ENCODE peak calls at places on chromosome 4, in four cellular contexts. G is GM12892, I is prostate gland, N is HCT116. Y is an unnamed sample.

GRCh38 chr4:148962539-148963290 is 520.5 kb upstream of the NR3C2 start:
- DNase-seq in G (no peak), I (no peak), N (no peak), Y (no peak)

GRCh38 chr4:128286474-128287158 is 997 bp downstream of the PGRMC2 start:
- DNase-seq in G (peak), I (peak), N (peak), Y (peak)

GRCh38 chr4:175330652-175331051 is 412.5 kb downstream of the ADAM29 start:
- DNase-seq in G (no peak), I (no peak), N (no peak), Y (no peak)

GRCh38 chr4:83010522-83011318 is at the start of gene LIN54:
- DNase-seq in G (peak), I (peak), N (peak), Y (peak)

GRCh38 chr4:76990288-76991080 is 40.9 kb downstream of the SEPTIN11 start:
- DNase-seq in G (no peak), I (no peak), N (no peak), Y (no peak)

GRCh38 chr4:42151568-42152506 is 618 bp downstream of the BEND4 start:
- DNase-seq in G (peak), I (peak), N (no peak), Y (peak)

GRCh38 chr4:18075823-18076433 is 54.4 kb upstream of the LCORL start:
- DNase-seq in G (no peak), I (no peak), N (peak), Y (peak)

GRCh38 chr4:80138556-80139538 is 58.5 kb upstream of the PRDM8 start:
- DNase-seq in G (no peak), I (no peak), N (no peak), Y (no peak)

GRCh38 chr4:48315728-48316630 is 25.4 kb upstream of the SLAIN2 start:
- DNase-seq in G (no peak), I (peak), N (peak), Y (peak)

GRCh38 chr4:3879681-3880594 is 113.8 kb downstream of the ADRA2C start:
- DNase-seq in G (peak), I (no peak), N (no peak), Y (no peak)

GRCh38 chr4:123020285-123020684 is 97.9 kb upstream of the NUDT6 start:
- DNase-seq in G (no peak), I (no peak), N (no peak), Y (no peak)

GRCh38 chr4:28822163-28822562 is 1898.0 kb upstream of the PCDH7 start:
- DNase-seq in G (no peak), I (no peak), N (no peak), Y (no peak)

GRCh38 chr4:169823685-169824084 is 65.9 kb upstream of the HPF1 start:
- DNase-seq in G (no peak), I (peak), N (no peak), Y (peak)

GRCh38 chr4:183797445-183798248 is 107.5 kb upstream of the STOX2 start:
- DNase-seq in G (no peak), I (peak), N (no peak), Y (no peak)

GRCh38 chr4:112315446-112315845 is 18.3 kb downstream of the ALPK1 start:
- DNase-seq in G (no peak), I (no peak), N (no peak), Y (no peak)

GRCh38 chr4:66331761-66332160 is 661.5 kb upstream of the EPHA5 start:
- DNase-seq in G (no peak), I (no peak), N (no peak), Y (no peak)

GRCh38 chr4:108146819-108147218 is 21.9 kb downstream of the LEF1 start:
- DNase-seq in G (no peak), I (no peak), N (no peak), Y (no peak)

GRCh38 chr4:77629885-77630284 is 24.3 kb downstream of the CXCL13 start:
- DNase-seq in G (no peak), I (no peak), N (no peak), Y (no peak)

GRCh38 chr4:124177647-124178425 is 534.7 kb downstream of the ANKRD50 start:
- DNase-seq in G (no peak), I (no peak), N (no peak), Y (no peak)

GRCh38 chr4:152065545-152065944 is 304.7 kb upstream of the GATB start:
- DNase-seq in G (no peak), I (no peak), N (no peak), Y (no peak)

GRCh38 chr4:29066856-29067255 is 1653.3 kb upstream of the PCDH7 start:
- DNase-seq in G (no peak), I (no peak), N (no peak), Y (no peak)

GRCh38 chr4:113951263-113951662 is 28.2 kb downstream of the ARSJ start:
- DNase-seq in G (no peak), I (no peak), N (peak), Y (no peak)

GRCh38 chr4:8387615-8388266 is 52.8 kb downstream of the ACOX3 start:
- DNase-seq in G (no peak), I (no peak), N (no peak), Y (no peak)

GRCh38 chr4:7206385-7206784 is 14.0 kb downstream of the SORCS2 start:
- DNase-seq in G (no peak), I (no peak), N (no peak), Y (no peak)

GRCh38 chr4:110508827-110509446 is 33.0 kb downstream of the ENPEP start:
- DNase-seq in G (no peak), I (no peak), N (no peak), Y (peak)

GRCh38 chr4:150280081-150280950 is 202.1 kb downstream of the DCLK2 start:
- DNase-seq in G (no peak), I (no peak), N (no peak), Y (no peak)

GRCh38 chr4:173189117-173189693 is 20.6 kb downstream of the GALNT7 start:
- DNase-seq in G (no peak), I (no peak), N (no peak), Y (no peak)

GRCh38 chr4:87041142-87041541 is 106.3 kb downstream of the AFF1 start:
- DNase-seq in G (no peak), I (no peak), N (no peak), Y (peak)

GRCh38 chr4:18020145-18020670 is 1.3 kb downstream of the LCORL start:
- DNase-seq in G (no peak), I (peak), N (no peak), Y (peak)

GRCh38 chr4:169870507-169870906 is 112.8 kb upstream of the HPF1 start:
- DNase-seq in G (no peak), I (no peak), N (no peak), Y (no peak)

GRCh38 chr4:101346312-101346561 is 1.1 kb downstream of the PPP3CA start:
- DNase-seq in G (no peak), I (peak), N (no peak), Y (no peak)

GRCh38 chr4:146577111-146577510 is 55.4 kb upstream of the SLC10A7 start:
- DNase-seq in G (no peak), I (no peak), N (no peak), Y (no peak)

DNA sequence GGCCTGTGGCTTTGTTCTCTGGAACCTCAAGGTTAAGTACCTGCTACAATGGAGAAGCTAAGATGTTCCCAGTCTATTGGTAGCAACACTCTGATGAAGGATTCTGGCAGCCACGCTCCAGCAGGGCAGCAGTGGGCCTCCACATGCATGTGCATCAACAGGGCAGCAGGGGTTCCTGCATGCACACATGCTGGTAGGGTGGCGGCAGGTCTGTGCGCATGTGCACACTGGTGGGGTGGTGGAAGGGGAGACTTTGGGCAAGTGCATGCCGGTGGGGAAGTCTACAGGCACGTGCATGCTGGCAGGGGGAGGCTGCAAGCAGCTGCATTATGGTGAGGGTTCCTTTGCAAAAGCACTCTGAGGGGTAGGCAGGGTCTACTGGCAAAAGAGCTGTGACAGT is 160.7 kb downstream of the NKX6-1 start:
- DNase-seq in G (no peak), I (no peak), N (no peak), Y (no peak)
- TF ChIP-seq POLR2A in G (no peak), I (no peak), N (no peak), Y (no peak)

DNA sequence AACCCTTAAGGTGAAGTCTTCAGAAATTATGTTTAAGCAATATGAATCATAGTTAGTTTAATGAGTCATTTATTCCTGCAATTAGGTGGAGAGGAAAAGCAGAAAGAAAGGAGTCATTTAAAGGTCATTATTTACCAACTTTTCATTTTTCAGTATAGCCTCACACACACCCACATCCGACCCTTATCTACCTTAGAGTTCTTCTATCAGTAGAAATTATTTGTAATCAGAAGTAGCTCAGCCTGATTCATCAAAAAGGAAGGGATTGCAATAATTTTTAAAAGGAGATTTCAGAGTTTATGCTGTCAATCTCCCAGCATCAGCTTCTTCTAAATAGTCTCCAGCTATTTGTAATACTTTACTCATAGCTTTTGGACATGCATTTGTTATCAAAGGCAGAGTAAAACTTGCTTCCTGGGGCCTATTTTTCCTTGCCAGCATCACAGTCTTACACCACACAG is 6.0 kb downstream of the ANXA10 start:
- DNase-seq in G (no peak), I (no peak), N (peak), Y (no peak)
- TF ChIP-seq POLR2A in G (no peak), I (no peak), N (no peak), Y (no peak)

GRCh38 chr4:147730333-147730732 is 1.6 kb upstream of the ARHGAP10 start:
- DNase-seq in G (no peak), I (no peak), N (no peak), Y (no peak)

GRCh38 chr4:147734496-147734895 is 2.6 kb downstream of the ARHGAP10 start:
- DNase-seq in G (no peak), I (no peak), N (no peak), Y (no peak)

GRCh38 chr4:147733614-147734344 is 1.9 kb downstream of the ARHGAP10 start:
- DNase-seq in G (no peak), I (no peak), N (no peak), Y (no peak)

GRCh38 chr4:147732516-147733193 is 767 bp downstream of the ARHGAP10 start:
- DNase-seq in G (peak), I (no peak), N (no peak), Y (peak)

DNA sequence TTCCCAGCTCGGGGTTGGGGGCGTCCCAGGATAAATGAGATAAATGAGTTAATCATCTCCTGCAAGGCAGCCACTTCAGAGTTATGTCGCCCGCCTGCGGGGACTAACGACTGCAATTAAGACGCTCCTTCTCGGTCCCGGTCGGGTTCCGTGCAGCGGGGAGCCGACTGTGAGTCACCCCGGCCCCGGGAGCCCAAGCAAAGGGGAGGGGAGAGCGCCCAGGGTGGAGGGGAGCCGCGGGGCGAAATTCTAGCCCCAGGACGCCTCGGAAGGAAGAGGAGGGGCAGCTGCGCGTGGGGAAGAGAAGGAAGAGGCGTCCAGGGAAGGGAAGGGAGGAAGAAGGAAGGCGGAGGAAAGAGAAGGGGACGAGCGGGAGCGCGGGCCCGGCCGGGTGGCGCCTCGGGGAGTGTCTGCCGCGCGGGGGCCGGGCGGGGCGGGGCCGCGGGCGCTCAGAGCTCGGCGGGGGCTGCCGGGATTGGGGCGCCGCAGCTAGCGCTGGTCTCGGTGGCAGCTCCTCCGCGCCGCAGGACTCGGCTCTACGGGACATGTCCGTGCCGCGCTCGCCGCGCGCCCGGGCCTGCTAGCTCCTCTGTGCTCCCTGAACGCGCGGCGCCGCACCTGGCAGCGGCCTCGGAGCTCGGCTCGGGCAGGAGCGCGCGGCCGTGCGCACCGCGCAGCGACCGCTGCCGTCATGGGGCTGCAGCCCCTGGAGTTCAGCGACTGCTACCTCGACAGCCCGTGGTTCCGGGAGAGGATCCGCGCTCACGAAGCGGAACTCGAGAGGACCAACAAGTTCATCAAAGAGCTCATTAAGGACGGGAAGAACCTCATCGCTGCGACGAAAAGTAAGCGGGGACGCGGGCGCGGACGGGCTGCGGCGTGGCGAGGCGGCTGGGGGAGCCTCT is at the start of gene ARHGAP10:
- DNase-seq in G (peak), I (peak), N (no peak), Y (peak)
- TF ChIP-seq POLR2A in G (peak), I (peak), N (peak), Y (no peak)

DNA sequence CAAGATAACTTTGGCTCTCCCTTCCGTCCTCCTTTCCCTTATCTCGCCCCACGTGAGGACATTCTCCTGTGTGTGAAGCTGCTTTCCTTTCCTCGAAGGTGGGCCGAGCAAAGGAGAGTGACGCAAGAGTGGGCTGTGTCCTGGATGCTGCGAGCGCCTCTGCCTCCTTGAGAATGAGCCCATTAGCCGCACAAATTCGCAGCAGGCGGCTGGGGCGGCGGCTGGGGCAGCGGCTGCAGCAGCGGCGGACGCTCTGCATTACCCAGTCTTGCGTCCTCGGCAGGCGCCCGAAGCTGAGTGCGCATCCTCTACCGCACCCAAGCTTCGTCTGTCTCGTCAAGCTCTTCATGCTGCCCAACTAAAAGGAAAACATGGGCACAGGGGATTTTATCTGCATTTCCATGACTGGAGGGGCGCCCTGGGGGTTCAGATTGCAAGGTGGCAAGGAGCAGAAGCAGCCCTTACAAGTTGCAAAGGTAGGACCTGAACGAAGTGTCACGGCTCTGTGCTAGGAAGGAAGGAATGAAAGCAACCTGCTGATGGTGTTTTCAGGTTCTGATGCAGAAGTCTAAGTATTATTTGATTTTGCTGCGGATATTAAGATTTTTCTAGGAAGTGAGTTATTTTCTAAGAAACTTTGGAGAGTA is at the start of gene SYNPO2:
- DNase-seq in G (peak), I (peak), N (peak), Y (peak)
- TF ChIP-seq POLR2A in G (no peak), I (peak), N (peak), Y (no peak)

DNA sequence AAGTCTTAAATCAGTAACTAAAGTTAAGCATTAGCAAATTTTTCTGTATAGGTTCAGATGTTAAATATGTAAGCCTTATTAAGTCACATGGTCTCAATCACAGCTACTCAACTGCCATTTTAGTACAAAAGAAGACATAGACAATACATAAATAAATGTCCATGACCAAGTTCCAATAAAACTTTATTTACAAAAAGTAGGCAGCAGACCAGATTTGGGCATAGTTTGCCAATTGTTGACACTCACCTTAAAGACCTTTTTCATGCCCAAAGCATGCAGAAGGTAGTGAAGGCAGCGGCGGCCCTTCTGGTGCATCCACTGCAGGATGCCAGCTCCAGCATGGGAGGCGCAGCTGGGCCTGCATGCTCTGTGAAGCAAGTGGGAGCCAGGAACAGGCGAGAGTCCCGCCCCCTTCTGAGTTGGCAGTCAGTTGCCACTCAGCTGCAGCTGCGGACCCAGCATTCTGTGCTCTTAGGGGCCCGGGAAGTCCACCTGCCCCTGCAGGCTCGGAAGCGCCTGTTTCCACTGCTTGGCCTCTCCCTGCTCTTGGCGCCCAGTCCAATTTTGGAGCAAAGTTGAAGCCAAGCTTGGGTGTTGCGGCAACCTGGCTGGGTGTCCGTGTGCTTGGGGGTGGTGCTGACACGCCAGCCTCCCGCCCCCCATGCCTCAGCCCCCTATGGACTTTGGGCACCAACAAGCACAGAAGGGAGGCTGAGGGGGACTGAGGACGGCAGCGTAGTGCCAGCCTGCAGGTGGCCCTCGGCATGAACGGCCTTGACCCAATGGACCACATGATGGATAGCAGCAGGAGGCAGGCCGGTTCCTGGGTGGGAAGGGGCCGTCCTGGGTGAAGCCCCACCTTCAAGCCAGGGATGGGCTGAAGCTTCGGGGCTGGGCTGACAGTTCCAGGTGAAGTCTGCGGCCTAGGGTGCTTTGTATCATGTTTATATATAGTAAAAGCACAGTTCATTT is 42.4 kb upstream of the PABPC4L start:
- DNase-seq in G (no peak), I (no peak), N (no peak), Y (no peak)
- TF ChIP-seq POLR2A in G (no peak), I (no peak), N (no peak), Y (no peak)

DNA sequence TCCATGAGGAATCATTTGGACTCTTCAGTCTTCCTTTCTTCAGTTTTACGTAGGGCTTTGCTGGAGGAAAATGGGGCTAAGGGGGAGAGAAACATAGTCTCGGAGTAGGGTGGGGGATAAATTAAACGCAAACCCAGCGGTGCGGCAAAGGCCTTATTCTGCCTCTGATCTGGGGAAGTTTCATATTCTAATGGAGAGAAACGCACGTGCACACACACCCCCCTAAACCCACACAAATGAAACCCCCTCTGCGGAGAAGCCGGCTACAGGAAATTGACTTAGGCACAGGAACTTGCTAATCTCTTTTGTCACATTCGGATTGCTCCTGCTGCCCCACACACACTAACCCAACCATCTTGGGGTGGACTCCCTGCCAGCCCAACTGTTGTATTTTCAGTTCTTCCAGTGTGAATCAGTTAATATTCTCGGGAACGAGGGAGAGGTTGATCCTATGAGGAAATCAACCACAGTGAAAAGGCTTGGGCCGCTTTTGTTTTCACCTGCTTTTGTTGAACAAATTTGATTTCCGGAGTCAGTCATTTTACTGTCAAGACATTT is at the start of gene RHOH:
- DNase-seq in G (no peak), I (no peak), N (no peak), Y (peak)
- TF ChIP-seq POLR2A in G (peak), I (no peak), N (no peak), Y (peak)